ENCODE peak calls at places on chromosomes 13 and 19, in nine cellular contexts. W is stimulated activated CD4-positive, alpha-beta T cell treated with anti-CD3 and anti-CD28 coated beads, Interleukin-1b, Interleukin-23, amount 100 ng/mL, for 24 hours; X is activated naive CD4-positive, alpha-beta T cell treated with anti-CD3 and anti-CD28 coated beads, Interleukin-2, amount 10 ng/mL, durations not matched to agents 7 days and 5 days; V is activated B cell treated with CpG ODN at 0.5 μM for 24 hours; T is activated naive CD8-positive, alpha-beta T cell treated with anti-CD3 and anti-CD28 coated beads for 36 hours; Q is cardiac fibroblast; L is AML-193; J is keratinocyte; Z is tibial artery. H is an unnamed sample.

GRCh38 chr13:67186985-67187569 is 43.1 kb downstream of the PCDH9 start:
- DNase-seq in X (no peak), T (no peak), Q (no peak), J (no peak), V (no peak), Z (no peak), L (no peak), W (no peak), H (no peak)

GRCh38 chr13:32117696-32118095 is 86.1 kb downstream of the FRY start:
- DNase-seq in X (no peak), V (no peak), T (no peak), Z (peak), L (no peak), Q (no peak), W (no peak), J (no peak), H (no peak)

GRCh38 chr19:58563823-58564222 is 5.4 kb upstream of the UBE2M start:
- DNase-seq in J (no peak), L (no peak), V (no peak), X (peak), Q (no peak), Z (no peak), T (no peak), W (no peak), H (no peak)

GRCh38 chr19:14580623-14581237 is 2.2 kb upstream of the CLEC17A start:
- DNase-seq in T (peak), J (no peak), Z (no peak), X (no peak), Q (no peak), L (no peak), W (peak), V (no peak), H (no peak)

GRCh38 chr13:74024856-74025255 is 109.3 kb downstream of the KLF12 start:
- DNase-seq in T (no peak), L (no peak), V (no peak), X (no peak), J (no peak), Z (no peak), Q (no peak), W (no peak), H (no peak)

GRCh38 chr19:16846901-16847300 is 17.7 kb downstream of the SIN3B start:
- DNase-seq in X (no peak), Z (no peak), Q (no peak), J (no peak), T (no peak), L (no peak), V (no peak), W (no peak), H (no peak)

GRCh38 chr19:35874392-35874930 is 6.1 kb downstream of the APLP1 start:
- DNase-seq in Q (no peak), X (no peak), W (no peak), T (no peak), L (no peak), V (no peak), J (no peak), Z (no peak), H (no peak)

GRCh38 chr13:66546534-66547379 is 683.4 kb downstream of the PCDH9 start:
- DNase-seq in J (no peak), X (no peak), V (no peak), Z (no peak), W (no peak), L (no peak), T (no peak), Q (no peak), H (no peak)

GRCh38 chr19:49233163-49233562 is 75.6 kb downstream of the TRPM4 start:
- DNase-seq in Z (no peak), T (no peak), J (no peak), Q (no peak), V (no peak), X (no peak), L (no peak), W (no peak), H (no peak)

GRCh38 chr19:18966304-18966703 is 25.3 kb upstream of the HOMER3 start:
- DNase-seq in V (no peak), T (no peak), Z (no peak), W (no peak), X (no peak), Q (no peak), L (peak), J (no peak), H (no peak)

GRCh38 chr13:65889368-65889767 is 1340.8 kb downstream of the PCDH9 start:
- DNase-seq in X (no peak), V (no peak), Z (no peak), W (no peak), L (no peak), T (no peak), Q (no peak), J (no peak), H (no peak)

H was measured in H1.